ENCODE peak calls at places on chromosomes 16 and 17, in eight cellular contexts. S is T-helper 1 cell; B is foreskin fibroblast; W is NCI-H1930; A is AG09319; V is stimulated activated CD4-positive, alpha-beta T cell treated with anti-CD3 and anti-CD28 coated beads, Interleukin-1b, Interleukin-23, amount 100 ng/mL, for 4 hours; G is mammary epithelial cell; F is amniotic epithelial cell. D is an unnamed sample.

GRCh38 chr17:76373481-76373825 is 11.0 kb upstream of the SPHK1 start:
- DNase-seq in S (no peak), B (no peak), W (no peak), A (no peak), V (no peak), G (no peak), F (no peak), D (no peak)

GRCh38 chr17:46167826-46168569 is 25.2 kb downstream of the KANSL1 start:
- DNase-seq in S (no peak), B (peak), W (no peak), A (no peak), V (no peak), G (no peak), F (peak), D (no peak)

GRCh38 chr17:45225964-45226530 is 4.4 kb downstream of the FMNL1 start:
- DNase-seq in S (peak), B (no peak), W (no peak), A (no peak), V (peak), G (no peak), F (peak), D (peak)

GRCh38 chr17:38443356-38444026 is 15.2 kb downstream of the ARHGAP23 start:
- DNase-seq in S (no peak), B (no peak), W (no peak), A (no peak), V (no peak), G (no peak), F (no peak), D (no peak)

GRCh38 chr17:83071966-83072562 is 7.3 kb upstream of the METRNL start:
- DNase-seq in S (no peak), B (no peak), W (no peak), A (no peak), V (no peak), G (no peak), F (no peak), D (no peak)

GRCh38 chr17:36133629-36134259 is 30.1 kb downstream of the CCL4 start:
- DNase-seq in S (no peak), B (peak), W (no peak), A (no peak), V (no peak), G (no peak), F (no peak), D (no peak)

GRCh38 chr17:4998027-4998665 is 396 bp downstream of the KIF1C start:
- DNase-seq in S (no peak), B (no peak), W (no peak), A (no peak), V (peak), G (no peak), F (no peak), D (peak)

GRCh38 chr16:71927383-71927782 is 32.1 kb downstream of the IST1 start:
- DNase-seq in S (no peak), B (peak), W (no peak), A (peak), V (no peak), G (peak), F (peak), D (no peak)

GRCh38 chr17:58960068-58960467 is 146.6 kb downstream of the TRIM37 start:
- DNase-seq in S (no peak), B (peak), W (no peak), A (peak), V (no peak), G (peak), F (peak), D (no peak)

GRCh38 chr16:200388-200787 is 20.1 kb downstream of the HBQ1 start:
- DNase-seq in S (no peak), B (peak), W (no peak), A (no peak), V (no peak), G (peak), F (peak), D (no peak)

GRCh38 chr16:11384956-11385586 is 39.8 kb downstream of the RMI2 start:
- DNase-seq in S (no peak), B (no peak), W (no peak), A (no peak), V (no peak), G (no peak), F (no peak), D (no peak)

D was measured in memory B cell.